ENCODE peak calls at places on chromosomes 7 and 10, in six cellular contexts. X is GM12878, V is HepG2, M is H1, P is SK-N-SH, U is K562. C is an unnamed sample.

GRCh38 chr10:36489181-36489927 is 636.0 kb upstream of the ANKRD30A start:
- DNase-seq in X (no peak), U (no peak), M (no peak), P (no peak), V (no peak), C (no peak)

GRCh38 chr7:149495785-149496641 is 1.6 kb downstream of the ZNF746 start:
- DNase-seq in M (no peak), P (peak; percentile 61), V (peak; percentile 54), U (no peak), X (no peak), C (no peak)

GRCh38 chr7:100545636-100546128 is 6.7 kb downstream of the AGFG2 start:
- DNase-seq in X (peak; percentile 83), P (peak; percentile 74), M (no peak), U (peak; percentile 74), V (peak; percentile 95), C (no peak)

GRCh38 chr10:116194061-116194460 is 78.9 kb downstream of the GFRA1 start:
- DNase-seq in M (no peak), V (no peak), P (no peak), U (no peak), X (no peak), C (no peak)

GRCh38 chr7:96665689-96666088 is 44.0 kb downstream of the SEM1 start:
- DNase-seq in X (no peak), P (no peak), M (no peak), U (no peak), V (no peak), C (no peak)

GRCh38 chr7:4791738-4792536 is 16.5 kb downstream of the AP5Z1 start:
- DNase-seq in U (peak; percentile 91), V (peak; percentile 23), X (no peak), P (peak; percentile 96), M (peak; percentile 83), C (peak; percentile 37)

GRCh38 chr10:6920072-6921019 is 340.3 kb upstream of the PRKCQ start:
- DNase-seq in V (peak; percentile 33), U (peak; percentile 88), X (no peak), M (peak; percentile 47), P (peak; percentile 71), C (peak; percentile 75)

GRCh38 chr10:73768881-73769280 is 13.0 kb upstream of the CHCHD1 start:
- DNase-seq in X (no peak), V (no peak), P (no peak), M (no peak), U (no peak), C (no peak)

GRCh38 chr10:16689636-16690035 is 127.6 kb downstream of the RSU1 start:
- DNase-seq in P (no peak), U (no peak), X (no peak), V (no peak), M (no peak), C (no peak)

GRCh38 chr7:36155811-36156361 is 2.8 kb downstream of the EEPD1 start:
- DNase-seq in V (no peak), M (no peak), P (peak; percentile 54), U (no peak), X (no peak), C (no peak)

GRCh38 chr7:142722289-142722794 is 26.9 kb upstream of the PRSS1 start:
- DNase-seq in P (no peak), U (no peak), X (no peak), V (no peak), M (no peak), C (no peak)

GRCh38 chr7:121153995-121154394 is 165.5 kb downstream of the CPED1 start:
- DNase-seq in P (no peak), M (no peak), X (no peak), U (no peak), V (no peak), C (no peak)

GRCh38 chr7:22723642-22724041 is 3.4 kb upstream of the IL6 start:
- DNase-seq in P (no peak), X (no peak), U (no peak), M (no peak), V (no peak), C (no peak)

GRCh38 chr10:4984971-4985594 is 18.6 kb downstream of the AKR1C2 start:
- DNase-seq in X (no peak), M (no peak), P (no peak), U (no peak), V (peak; percentile 26), C (no peak)
- TF ChIP-seq GABPA in X (no peak), M (no peak), P (no peak), U (no peak), V (no peak), C (no peak)

DNA sequence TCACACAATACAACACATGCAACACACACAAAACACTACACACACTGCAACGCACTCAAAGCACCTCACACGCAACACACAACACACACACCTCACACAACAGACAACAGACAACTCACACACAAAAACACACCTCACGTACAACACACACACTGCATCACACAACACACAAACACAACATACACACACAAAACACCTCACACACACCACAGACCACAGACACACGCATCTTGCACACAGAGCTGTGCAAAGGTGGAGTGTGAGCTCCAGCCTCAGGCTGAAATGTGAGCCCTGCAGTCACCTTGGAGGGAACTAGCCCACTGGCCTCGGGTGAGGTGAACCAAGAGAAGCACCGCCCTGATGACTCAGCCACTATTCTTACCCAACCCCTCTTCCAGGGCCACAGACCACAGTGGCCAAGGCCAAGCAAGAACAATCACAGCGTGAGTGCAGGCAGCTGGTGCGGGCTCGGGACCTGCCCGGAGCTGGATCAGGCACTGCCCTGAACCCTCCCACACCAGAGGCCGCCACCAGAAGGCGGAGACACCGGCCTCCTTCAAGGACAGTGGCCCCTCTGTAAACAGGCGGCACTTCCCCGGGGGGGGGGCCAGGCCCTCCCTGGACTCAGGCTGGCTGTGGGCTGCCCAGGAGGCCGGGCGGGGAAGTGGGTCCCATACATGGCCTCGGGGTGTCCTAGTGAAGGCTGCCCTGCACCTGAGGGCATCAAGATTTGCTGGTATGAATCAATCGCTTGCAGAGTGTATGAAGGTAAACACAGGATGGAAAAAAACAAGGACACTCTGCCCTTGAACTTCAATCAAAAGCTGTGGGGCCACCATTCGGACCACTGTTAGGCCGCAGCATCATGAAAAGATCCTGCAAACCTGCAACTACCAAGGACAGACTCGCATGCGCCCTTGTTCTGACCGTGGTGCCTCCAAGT is 106.7 kb downstream of the TNS3 start:
- DNase-seq in P (peak; percentile 64), X (peak; percentile 32), M (peak; percentile 54), U (peak; percentile 49), V (peak; percentile 98), C (peak; percentile 83)
- TF ChIP-seq GABPA in P (no peak), X (no peak), M (no peak), U (no peak), V (no peak), C (no peak)

DNA sequence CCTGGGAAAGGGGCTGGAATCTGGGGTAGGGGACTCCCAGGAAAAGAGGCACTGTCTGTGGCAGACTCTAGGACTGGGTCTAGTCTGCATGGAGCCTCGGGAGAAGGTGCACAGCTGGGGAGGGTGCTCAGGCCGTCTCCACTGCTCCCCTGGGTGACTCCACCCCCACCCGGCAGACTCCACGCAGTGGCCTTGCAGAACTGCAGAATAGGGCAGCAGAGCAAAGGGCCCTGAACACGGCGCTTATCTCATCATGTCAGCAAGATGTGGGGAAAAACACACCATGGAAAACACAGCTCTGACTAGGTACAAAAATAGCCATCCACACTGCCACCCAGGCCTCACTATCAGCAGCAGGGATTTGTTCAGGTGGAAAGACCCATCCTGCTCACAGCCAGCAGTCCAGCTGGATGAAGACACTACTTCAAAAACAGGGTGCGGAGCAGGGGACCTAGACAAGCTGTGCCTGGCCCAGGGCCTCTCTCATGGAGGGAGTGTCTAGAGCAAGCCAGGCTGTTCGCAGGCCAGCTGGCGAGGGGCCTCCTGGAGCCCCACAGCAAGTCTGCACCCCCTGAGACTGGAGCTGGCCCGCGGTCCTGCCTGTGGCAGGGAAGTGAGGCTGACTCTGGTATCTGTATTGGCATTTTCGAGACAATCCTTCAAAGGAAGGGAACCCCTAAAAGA is 11.7 kb downstream of the MAT1A start:
- DNase-seq in P (no peak), M (no peak), X (no peak), U (no peak), V (no peak), C (no peak)
- TF ChIP-seq GABPA in P (no peak), M (no peak), X (no peak), U (no peak), V (no peak), C (no peak)

GRCh38 chr10:85643839-85644525 is 722.6 kb downstream of the GRID1 start:
- DNase-seq in P (no peak), U (no peak), V (peak; percentile 29), M (no peak), X (no peak), C (no peak)
- TF ChIP-seq GABPA in P (no peak), U (no peak), V (no peak), M (no peak), X (no peak), C (no peak)

DNA sequence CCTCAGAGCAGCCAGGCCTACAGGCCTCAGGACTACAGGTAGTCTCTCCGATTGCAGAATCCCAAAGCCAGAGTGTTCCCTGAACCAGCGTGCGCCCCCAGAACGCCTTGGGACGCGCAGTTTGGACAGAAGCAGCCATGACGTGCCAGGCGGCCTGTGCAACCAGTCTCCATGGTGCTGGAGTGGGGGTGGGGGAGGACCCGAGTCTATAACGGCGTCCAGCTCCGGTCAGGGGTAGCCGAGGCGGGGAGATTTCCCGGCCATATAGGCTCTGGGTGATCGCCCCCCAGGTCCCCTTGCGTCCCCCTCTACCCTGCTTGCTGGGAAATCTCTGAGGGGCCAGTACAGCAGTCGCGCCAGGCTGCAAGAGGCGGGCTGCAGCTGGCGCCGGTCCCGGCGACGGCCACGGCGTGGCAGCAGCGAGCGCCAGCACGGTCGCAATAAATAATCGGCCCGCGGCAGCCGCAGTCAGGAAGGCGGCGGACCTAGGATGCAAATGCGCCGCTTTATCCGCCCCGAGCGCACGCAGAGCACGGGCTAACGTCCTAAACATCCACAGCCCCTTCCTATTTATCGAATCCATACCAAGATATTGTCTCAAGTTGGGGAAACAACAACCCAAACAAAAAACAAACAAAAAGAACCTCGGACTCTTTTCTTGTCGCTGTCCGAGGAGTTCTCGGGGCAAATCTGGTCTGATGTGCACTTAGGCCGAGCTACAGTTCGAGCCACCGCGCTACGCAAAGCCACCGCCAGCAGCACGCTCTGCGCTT is 1.6 kb downstream of the HOXA3 start:
- DNase-seq in V (peak; percentile 42), P (peak; percentile 96), M (no peak), U (peak; percentile 76), X (no peak), C (no peak)
- TF ChIP-seq GABPA in V (no peak), P (no peak), M (peak; percentile 17), U (no peak), X (no peak), C (no peak)

GRCh38 chr10:49679480-49679893 is at the start of gene C10orf53:
- DNase-seq in M (peak; percentile 33), V (no peak), U (peak; percentile 92), P (peak; percentile 95), X (no peak), C (peak; percentile 53)
- TF ChIP-seq GABPA in M (no peak), V (no peak), U (no peak), P (no peak), X (no peak), C (no peak)

GRCh38 chr7:77657427-77658331 is 38.6 kb upstream of the RSBN1L start:
- DNase-seq in P (peak; percentile 64), V (peak; percentile 53), M (no peak), U (peak; percentile 43), X (peak; percentile 12), C (peak; percentile 84)
- TF ChIP-seq GABPA in P (no peak), V (no peak), M (no peak), U (no peak), X (no peak), C (no peak)

GRCh38 chr7:52053525-52053924 is 736.9 kb upstream of the COBL start:
- DNase-seq in U (no peak), M (no peak), X (no peak), V (no peak), P (no peak), C (no peak)
- TF ChIP-seq GABPA in U (no peak), M (no peak), X (no peak), V (no peak), P (no peak), C (no peak)

GRCh38 chr7:42522227-42522991 is 285.4 kb upstream of the GLI3 start:
- DNase-seq in X (no peak), P (no peak), M (peak; percentile 7), U (no peak), V (no peak), C (no peak)
- TF ChIP-seq GABPA in X (no peak), P (no peak), M (no peak), U (no peak), V (no peak), C (no peak)

C was measured in HL-60.